ENCODE peak calls at places on chromosomes 11 and 22, in four cellular contexts. Q is HepG2, V is K562, W is GM12878. R is an unnamed sample.

GRCh38 chr22:42560781-42561180 is 7.0 kb downstream of the SERHL2 start:
- DNase-seq in Q (peak; percentile 35), V (peak; percentile 68), W (no peak), R (no peak)

GRCh38 chr22:45246060-45246985 is 5.6 kb upstream of the KIAA0930 start:
- DNase-seq in Q (peak; percentile 98), V (no peak), W (no peak), R (peak; percentile 91)

GRCh38 chr11:116693206-116694016 is 79.4 kb downstream of the BUD13 start:
- DNase-seq in Q (no peak), V (no peak), W (no peak), R (no peak)

GRCh38 chr22:40387758-40388157 is 17.4 kb downstream of the SGSM3 start:
- DNase-seq in Q (peak; percentile 55), V (no peak), W (no peak), R (no peak)

GRCh38 chr11:41935795-41936194 is 476.3 kb upstream of the LRRC4C start:
- DNase-seq in Q (no peak), V (no peak), W (no peak), R (no peak)

GRCh38 chr11:128776434-128777284 is 82.8 kb downstream of the FLI1 start:
- DNase-seq in Q (no peak), V (peak; percentile 57), W (no peak), R (no peak)

GRCh38 chr22:48889887-48890692 is 937.6 kb downstream of the BRD1 start:
- DNase-seq in Q (no peak), V (no peak), W (no peak), R (no peak)

GRCh38 chr11:94002226-94002625 is 18.9 kb upstream of the HEPHL1 start:
- DNase-seq in Q (no peak), V (no peak), W (no peak), R (no peak)

GRCh38 chr11:71311928-71312510 is 59.6 kb upstream of the SHANK2 start:
- DNase-seq in Q (no peak), V (no peak), W (no peak), R (no peak)

GRCh38 chr11:2912498-2912897 is 16.7 kb downstream of the PHLDA2 start:
- DNase-seq in Q (peak; percentile 69), V (peak; percentile 87), W (no peak), R (peak; percentile 28)

GRCh38 chr11:17046690-17047089 is 30.8 kb downstream of the RPS13 start:
- DNase-seq in Q (no peak), V (no peak), W (no peak), R (no peak)

GRCh38 chr22:46738961-46739870 is 1.2 kb upstream of the CERK start:
- DNase-seq in Q (peak; percentile 75), V (peak; percentile 21), W (no peak), R (peak; percentile 76)

GRCh38 chr11:46363455-46363920 is 16.2 kb downstream of the DGKZ start:
- DNase-seq in Q (no peak), V (no peak), W (no peak), R (peak; percentile 55)

GRCh38 chr22:17827466-17827865 is 53.2 kb upstream of the BID start:
- DNase-seq in Q (no peak), V (no peak), W (no peak), R (no peak)

GRCh38 chr11:2521681-2522630 is 77.1 kb downstream of the KCNQ1 start:
- DNase-seq in Q (no peak), V (no peak), W (no peak), R (no peak)

GRCh38 chr11:11587122-11587521 is 34.7 kb downstream of the GALNT18 start:
- DNase-seq in Q (no peak), V (no peak), W (no peak), R (no peak)

GRCh38 chr11:75663808-75664207 is 5.0 kb downstream of the MAP6 start:
- DNase-seq in Q (no peak), V (no peak), W (no peak), R (no peak)

GRCh38 chr22:35072939-35073338 is 7.0 kb downstream of the ISX start:
- DNase-seq in Q (no peak), V (peak; percentile 7), W (no peak), R (no peak)

GRCh38 chr11:36594316-36594989 is at the start of gene IFTAP:
- DNase-seq in Q (peak; percentile 90), V (peak; percentile 83), W (no peak), R (peak; percentile 94)

GRCh38 chr11:71551711-71552110 is 3.5 kb downstream of the KRTAP5-9 start:
- DNase-seq in Q (no peak), V (no peak), W (no peak), R (no peak)

GRCh38 chr11:122758974-122759373 is 79.3 kb upstream of the CRTAM start:
- DNase-seq in Q (no peak), V (no peak), W (no peak), R (peak; percentile 82)

GRCh38 chr11:46677991-46678740 is 22.3 kb downstream of the ARHGAP1 start:
- DNase-seq in Q (no peak), V (peak; percentile 22), W (no peak), R (no peak)

GRCh38 chr11:110886241-110886640 is 174.0 kb upstream of the ARHGAP20 start:
- DNase-seq in Q (no peak), V (no peak), W (no peak), R (no peak)

GRCh38 chr11:110297726-110298297 is 1.4 kb upstream of the RDX start:
- DNase-seq in Q (no peak), V (no peak), W (no peak), R (no peak)

GRCh38 chr22:39431821-39432251 is 25.0 kb upstream of the MGAT3 start:
- DNase-seq in Q (no peak), V (no peak), W (no peak), R (peak; percentile 83)

GRCh38 chr11:58618215-58618614 is 4.2 kb upstream of the CNTF start:
- DNase-seq in Q (peak; percentile 21), V (peak; percentile 14), W (no peak), R (no peak)
- H3K79me2 ChIP-seq in Q (no peaks in the 10 kb centered on the region), V (peaks cover 6% of the 10 kb centered on the region), W (no peaks in the 10 kb centered on the region), R (no peaks in the 10 kb centered on the region)

GRCh38 chr22:50009251-50009650 is 3.3 kb downstream of the IL17REL start:
- DNase-seq in Q (no peak), V (no peak), W (no peak), R (no peak)

GRCh38 chr22:50007057-50007511 is 5.5 kb downstream of the IL17REL start:
- DNase-seq in Q (no peak), V (no peak), W (no peak), R (no peak)

GRCh38 chr22:50009765-50010675 is 2.5 kb downstream of the IL17REL start:
- DNase-seq in Q (no peak), V (no peak), W (no peak), R (no peak)

GRCh38 chr22:50010676-50011446 is 1.7 kb downstream of the IL17REL start:
- DNase-seq in Q (no peak), V (no peak), W (no peak), R (no peak)

GRCh38 chr22:50008151-50009040 is 4.2 kb downstream of the IL17REL start:
- DNase-seq in Q (no peak), V (no peak), W (no peak), R (no peak)
- TF ChIP-seq MAX in Q (no peak), V (no peak), W (no peak), R (no peak)

GRCh38 chr11:67486481-67487195 is 3.8 kb downstream of the AIP start:
- DNase-seq in Q (no peak), V (no peak), W (peak; percentile 87), R (no peak)

GRCh38 chr11:67483498-67483798 is 622 bp downstream of the AIP start:
- DNase-seq in Q (no peak), V (no peak), W (no peak), R (no peak)

GRCh38 chr11:67482736-67483497 is at the start of gene AIP:
- DNase-seq in Q (peak; percentile 95), V (peak; percentile 99), W (peak; percentile 97), R (peak; percentile 98)

GRCh38 chr11:67483901-67484665 is 1.3 kb downstream of the AIP start:
- DNase-seq in Q (no peak), V (peak; percentile 56), W (no peak), R (no peak)

DNA sequence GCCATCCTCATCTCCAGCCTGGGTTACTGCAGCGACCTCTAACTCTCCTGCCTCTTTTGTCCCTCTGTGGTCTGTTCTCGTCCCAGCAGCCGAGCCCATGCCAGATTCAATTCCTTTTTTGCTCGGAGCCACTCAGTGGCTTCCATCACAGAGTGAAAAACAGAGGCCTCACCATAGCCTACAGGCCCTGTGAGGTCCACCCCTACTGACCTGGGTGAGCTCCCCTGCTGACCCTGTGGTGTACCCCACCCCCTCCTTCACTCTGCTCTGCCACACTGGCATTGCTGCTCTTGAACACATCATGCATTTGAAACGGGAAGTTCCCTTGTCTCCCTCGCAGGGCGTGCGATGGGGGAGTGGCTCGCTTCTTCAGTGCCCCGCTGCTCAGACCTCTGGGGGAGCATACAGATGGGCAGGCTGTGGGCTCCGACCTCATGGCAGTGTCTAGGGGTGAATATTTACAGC is 2.1 kb downstream of the AIP start:
- DNase-seq in Q (no peak), V (no peak), W (peak; percentile 76), R (no peak)
- TF ChIP-seq MYC in Q (no peak), V (no peak), W (no peak), R (no peak)

GRCh38 chr11:72970557-72971118 is 156.4 kb downstream of the ATG16L2 start:
- DNase-seq in Q (no peak), V (peak; percentile 19), W (no peak), R (no peak)

GRCh38 chr11:72971611-72972010 is 157.4 kb downstream of the ATG16L2 start:
- DNase-seq in Q (no peak), V (no peak), W (no peak), R (no peak)

GRCh38 chr11:72971211-72971610 is 157.0 kb downstream of the ATG16L2 start:
- DNase-seq in Q (no peak), V (no peak), W (no peak), R (no peak)

GRCh38 chr11:72968395-72968794 is 154.2 kb downstream of the ATG16L2 start:
- DNase-seq in Q (no peak), V (no peak), W (no peak), R (no peak)

DNA sequence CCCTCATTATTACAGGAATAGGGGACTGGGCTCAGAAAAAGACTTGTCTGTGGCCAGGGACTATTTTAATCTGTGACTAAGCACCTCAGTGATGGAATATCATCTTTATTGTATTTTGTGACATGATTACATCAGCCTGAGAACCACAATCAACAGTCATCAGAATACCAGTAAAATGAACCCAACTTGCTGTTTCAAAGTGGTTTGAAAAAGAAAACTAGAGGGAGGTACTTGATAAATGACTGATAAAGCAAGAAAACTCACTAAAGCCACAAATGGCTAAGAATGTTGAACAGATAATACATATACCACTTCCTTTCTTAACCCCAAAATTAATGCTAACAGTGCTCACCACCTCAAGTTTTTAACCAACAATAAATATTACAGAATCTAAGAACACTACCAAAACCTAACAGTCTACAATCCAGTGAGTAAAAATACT is 155.7 kb downstream of the ATG16L2 start:
- DNase-seq in Q (no peak), V (peak; percentile 9), W (peak; percentile 82), R (peak; percentile 53)
- H3K79me2 ChIP-seq in Q (peaks cover 5% of the 10 kb centered on the region), V (no peaks in the 10 kb centered on the region), W (peaks cover 22% of the 10 kb centered on the region), R (no peaks in the 10 kb centered on the region)

DNA sequence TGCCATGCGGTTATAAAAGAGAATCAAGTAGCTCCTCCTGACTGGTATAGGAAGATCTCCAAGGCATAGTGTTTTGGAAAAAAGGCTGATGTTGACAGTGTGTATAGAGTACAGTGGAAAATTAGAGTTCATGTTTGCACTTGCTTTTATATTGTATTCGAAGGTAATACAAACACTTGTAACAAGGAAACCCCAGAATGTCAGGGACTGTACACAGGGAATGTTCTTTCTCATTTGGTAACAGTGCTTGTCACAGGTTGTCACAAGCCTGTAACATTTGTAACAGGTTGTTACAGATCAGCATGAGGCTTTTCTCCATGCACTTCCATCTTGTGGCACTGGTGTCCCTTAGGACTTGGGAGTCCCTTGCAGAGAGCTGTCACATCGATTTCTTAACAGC is 64.0 kb downstream of the GRK3 start:
- DNase-seq in Q (no peak), V (no peak), W (no peak), R (no peak)
- TF ChIP-seq MAX in Q (no peak), V (no peak), W (no peak), R (no peak)